ENCODE peak calls at places on chromosomes 12 and 14, in four cellular contexts. One of them, this sample, is unnamed.

GRCh38 chr12:90945070-90945649 is 9.8 kb downstream of the CCER1 start:
- DNase-seq in WTC11: no peak
- DNase-seq in K562: peak
- DNase-seq in SK-N-SH: peak
- DNase-seq in this sample: peak

GRCh38 chr14:73997944-73998451 is 21.1 kb downstream of the ENTPD5 start:
- DNase-seq in WTC11: no peak
- DNase-seq in K562: no peak
- DNase-seq in SK-N-SH: no peak
- DNase-seq in this sample: peak

GRCh38 chr12:100993916-100994315 is 199.3 kb downstream of the ANO4 start:
- DNase-seq in WTC11: no peak
- DNase-seq in K562: no peak
- DNase-seq in SK-N-SH: no peak
- DNase-seq in this sample: no peak

GRCh38 chr12:113689047-113689610 is 217.5 kb upstream of the LHX5 start:
- DNase-seq in WTC11: no peak
- DNase-seq in K562: no peak
- DNase-seq in SK-N-SH: no peak
- DNase-seq in this sample: no peak

GRCh38 chr14:104110491-104111209 is 25.1 kb downstream of the ASPG start:
- DNase-seq in WTC11: peak
- DNase-seq in K562: no peak
- DNase-seq in SK-N-SH: peak
- DNase-seq in this sample: no peak

GRCh38 chr12:32489070-32489469 is 89.7 kb downstream of the FGD4 start:
- DNase-seq in WTC11: no peak
- DNase-seq in K562: no peak
- DNase-seq in SK-N-SH: no peak
- DNase-seq in this sample: no peak

GRCh38 chr14:100417466-100417865 is 94.3 kb downstream of the SLC25A47 start:
- DNase-seq in WTC11: peak
- DNase-seq in K562: peak
- DNase-seq in SK-N-SH: peak
- DNase-seq in this sample: peak

GRCh38 chr12:116368196-116369194 is 91.0 kb upstream of the MED13L start:
- DNase-seq in WTC11: no peak
- DNase-seq in K562: no peak
- DNase-seq in SK-N-SH: no peak
- DNase-seq in this sample: no peak

GRCh38 chr14:22379727-22380126 is 209.3 kb downstream of the DAD1 start:
- DNase-seq in WTC11: no peak
- DNase-seq in K562: no peak
- DNase-seq in SK-N-SH: no peak
- DNase-seq in this sample: no peak

GRCh38 chr12:26715232-26715631 is 117.8 kb downstream of the ITPR2 start:
- DNase-seq in WTC11: no peak
- DNase-seq in K562: no peak
- DNase-seq in SK-N-SH: no peak
- DNase-seq in this sample: no peak

GRCh38 chr14:89342049-89342448 is 75.0 kb downstream of the FOXN3 start:
- DNase-seq in WTC11: no peak
- DNase-seq in K562: no peak
- DNase-seq in SK-N-SH: no peak
- DNase-seq in this sample: no peak

GRCh38 chr14:45785240-45785639 is 532.2 kb upstream of the MIS18BP1 start:
- DNase-seq in WTC11: no peak
- DNase-seq in K562: no peak
- DNase-seq in SK-N-SH: no peak
- DNase-seq in this sample: no peak

GRCh38 chr12:93622485-93622884 is 50.0 kb downstream of the SOCS2 start:
- DNase-seq in WTC11: no peak
- DNase-seq in K562: no peak
- DNase-seq in SK-N-SH: no peak
- DNase-seq in this sample: no peak

GRCh38 chr14:33765251-33765650 is 185.6 kb downstream of the EGLN3 start:
- DNase-seq in WTC11: peak
- DNase-seq in K562: peak
- DNase-seq in SK-N-SH: peak
- DNase-seq in this sample: no peak

GRCh38 chr12:91413591-91413990 is 231.0 kb upstream of the DCN start:
- DNase-seq in WTC11: no peak
- DNase-seq in K562: no peak
- DNase-seq in SK-N-SH: peak
- DNase-seq in this sample: no peak

GRCh38 chr14:23437142-23438129 is 2.0 kb upstream of the MYH7 start:
- DNase-seq in WTC11: no peak
- DNase-seq in K562: no peak
- DNase-seq in SK-N-SH: no peak
- DNase-seq in this sample: no peak

GRCh38 chr12:109109756-109110350 is 6.5 kb upstream of the ACACB start:
- DNase-seq in WTC11: no peak
- DNase-seq in K562: no peak
- DNase-seq in SK-N-SH: no peak
- DNase-seq in this sample: no peak

GRCh38 chr12:130100634-130101033 is 61.6 kb upstream of the FZD10 start:
- DNase-seq in WTC11: no peak
- DNase-seq in K562: no peak
- DNase-seq in SK-N-SH: no peak
- DNase-seq in this sample: no peak

GRCh38 chr12:51972849-51973273 is 21.4 kb downstream of the ACVR1B start:
- DNase-seq in WTC11: no peak
- DNase-seq in K562: peak
- DNase-seq in SK-N-SH: no peak
- DNase-seq in this sample: no peak

GRCh38 chr14:103703433-103704385 is 11.5 kb downstream of the XRCC3 start:
- DNase-seq in WTC11: no peak
- DNase-seq in K562: no peak
- DNase-seq in SK-N-SH: no peak
- DNase-seq in this sample: no peak

GRCh38 chr14:102248121-102248520 is 56.8 kb downstream of the MOK start:
- DNase-seq in WTC11: no peak
- DNase-seq in K562: no peak
- DNase-seq in SK-N-SH: no peak
- DNase-seq in this sample: no peak

GRCh38 chr14:21672116-21672515 is 1.5 kb downstream of the OR4E1 start:
- DNase-seq in WTC11: no peak
- DNase-seq in K562: no peak
- DNase-seq in SK-N-SH: no peak
- DNase-seq in this sample: no peak

GRCh38 chr12:2354151-2354991 is 301.6 kb downstream of the CACNA1C start:
- DNase-seq in WTC11: no peak
- DNase-seq in K562: no peak
- DNase-seq in SK-N-SH: no peak
- DNase-seq in this sample: no peak

GRCh38 chr12:1890119-1890703 is 28.2 kb downstream of the CACNA2D4 start:
- DNase-seq in WTC11: no peak
- DNase-seq in K562: no peak
- DNase-seq in SK-N-SH: peak
- DNase-seq in this sample: no peak

GRCh38 chr12:119630962-119631550 is 36.9 kb upstream of the PRKAB1 start:
- DNase-seq in WTC11: no peak
- DNase-seq in K562: peak
- DNase-seq in SK-N-SH: no peak
- DNase-seq in this sample: no peak

GRCh38 chr12:119627686-119628085 is 34.1 kb downstream of the TMEM233 start:
- DNase-seq in WTC11: no peak
- DNase-seq in K562: no peak
- DNase-seq in SK-N-SH: no peak
- DNase-seq in this sample: no peak

GRCh38 chr12:119627019-119627643 is 33.6 kb downstream of the TMEM233 start:
- DNase-seq in WTC11: no peak
- DNase-seq in K562: no peak
- DNase-seq in SK-N-SH: no peak
- DNase-seq in this sample: peak

GRCh38 chr12:119630223-119630781 is 36.7 kb downstream of the TMEM233 start:
- DNase-seq in WTC11: no peak
- DNase-seq in K562: no peak
- DNase-seq in SK-N-SH: no peak
- DNase-seq in this sample: no peak

GRCh38 chr12:119631930-119632678 is 35.8 kb upstream of the PRKAB1 start:
- DNase-seq in WTC11: no peak
- DNase-seq in K562: no peak
- DNase-seq in SK-N-SH: no peak
- DNase-seq in this sample: peak
- TF ChIP-seq FOXJ3 in WTC11: no peak
- TF ChIP-seq FOXJ3 in K562: no peak
- TF ChIP-seq FOXJ3 in SK-N-SH: no peak
- TF ChIP-seq FOXJ3 in this sample: no peak

DNA sequence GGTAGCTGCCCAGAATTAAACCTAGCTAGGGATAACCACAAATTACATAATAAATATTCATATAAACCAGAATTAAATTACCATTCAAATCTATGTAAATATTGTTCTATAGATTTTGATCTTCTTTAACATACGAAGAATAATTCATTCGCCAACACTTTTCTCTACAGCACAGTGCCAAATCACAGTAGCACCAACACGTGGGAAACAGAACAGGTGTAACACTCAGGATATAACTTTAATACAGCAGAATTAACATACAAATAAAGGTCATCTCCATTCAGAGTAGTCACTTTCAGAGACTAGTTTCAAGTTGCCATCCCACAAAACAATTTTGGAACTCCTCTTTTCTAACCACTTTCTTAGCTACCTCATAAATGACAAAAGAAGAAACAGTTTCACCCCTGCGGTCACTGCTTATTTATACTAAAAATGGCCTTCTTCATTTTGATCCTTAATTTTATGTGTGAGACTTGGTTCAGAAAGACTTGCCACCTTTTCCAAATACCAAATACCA is 15.7 kb downstream of the OSBPL8 start:
- DNase-seq in WTC11: no peak
- DNase-seq in K562: no peak
- DNase-seq in SK-N-SH: no peak
- DNase-seq in this sample: no peak
- TF ChIP-seq FOXJ3 in WTC11: no peak
- TF ChIP-seq FOXJ3 in K562: no peak
- TF ChIP-seq FOXJ3 in SK-N-SH: no peak
- TF ChIP-seq FOXJ3 in this sample: no peak

GRCh38 chr12:132063491-132063890 is 80.6 kb downstream of the DDX51 start:
- DNase-seq in WTC11: no peak
- DNase-seq in K562: no peak
- DNase-seq in SK-N-SH: no peak
- DNase-seq in this sample: no peak
- TF ChIP-seq FOXJ3 in WTC11: no peak
- TF ChIP-seq FOXJ3 in K562: no peak
- TF ChIP-seq FOXJ3 in SK-N-SH: no peak
- TF ChIP-seq FOXJ3 in this sample: no peak

DNA sequence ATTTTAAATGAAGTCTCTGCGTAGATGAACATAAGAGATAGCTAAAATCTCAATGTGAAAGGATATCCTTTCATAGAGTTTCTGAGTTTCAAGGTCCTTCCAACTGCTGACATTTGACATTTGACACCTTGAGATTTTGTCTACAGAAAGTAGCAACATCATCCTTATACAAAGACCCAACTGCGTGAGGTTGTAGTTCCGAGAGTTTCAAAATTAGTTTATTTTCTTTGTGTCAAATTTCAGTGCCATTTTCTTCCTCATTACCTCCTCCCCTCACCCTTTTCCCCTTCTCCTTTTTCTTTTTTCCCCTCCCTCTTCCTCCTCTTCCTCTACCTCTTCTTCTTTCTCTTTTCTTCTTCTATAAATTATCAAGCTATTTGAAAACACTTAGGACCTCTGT is 26.9 kb upstream of the BATF start:
- DNase-seq in WTC11: no peak
- DNase-seq in K562: no peak
- DNase-seq in SK-N-SH: no peak
- DNase-seq in this sample: no peak
- TF ChIP-seq FOXJ3 in WTC11: no peak
- TF ChIP-seq FOXJ3 in K562: no peak
- TF ChIP-seq FOXJ3 in SK-N-SH: no peak
- TF ChIP-seq FOXJ3 in this sample: no peak

GRCh38 chr12:14959916-14960315 is 1.5 kb downstream of the ARHGDIB start:
- DNase-seq in WTC11: no peak
- DNase-seq in K562: no peak
- DNase-seq in SK-N-SH: no peak
- DNase-seq in this sample: no peak

GRCh38 chr12:14959463-14959862 is 1.9 kb downstream of the ARHGDIB start:
- DNase-seq in WTC11: no peak
- DNase-seq in K562: no peak
- DNase-seq in SK-N-SH: no peak
- DNase-seq in this sample: no peak

GRCh38 chr12:14957769-14958168 is 3.6 kb downstream of the ARHGDIB start:
- DNase-seq in WTC11: no peak
- DNase-seq in K562: no peak
- DNase-seq in SK-N-SH: no peak
- DNase-seq in this sample: no peak

GRCh38 chr12:14959126-14959440 is 2.3 kb downstream of the ARHGDIB start:
- DNase-seq in WTC11: no peak
- DNase-seq in K562: no peak
- DNase-seq in SK-N-SH: no peak
- DNase-seq in this sample: no peak

GRCh38 chr12:14958361-14959125 is 2.9 kb downstream of the ARHGDIB start:
- DNase-seq in WTC11: no peak
- DNase-seq in K562: no peak
- DNase-seq in SK-N-SH: no peak
- DNase-seq in this sample: no peak
- TF ChIP-seq FOXJ3 in WTC11: no peak
- TF ChIP-seq FOXJ3 in K562: no peak
- TF ChIP-seq FOXJ3 in SK-N-SH: no peak
- TF ChIP-seq FOXJ3 in this sample: no peak

GRCh38 chr12:67759829-67760228 is 111.3 kb downstream of the DYRK2 start:
- DNase-seq in WTC11: no peak
- DNase-seq in K562: no peak
- DNase-seq in SK-N-SH: no peak
- DNase-seq in this sample: no peak
- TF ChIP-seq FOXJ3 in WTC11: no peak
- TF ChIP-seq FOXJ3 in K562: no peak
- TF ChIP-seq FOXJ3 in SK-N-SH: no peak
- TF ChIP-seq FOXJ3 in this sample: no peak

GRCh38 chr14:64191756-64192155 is 102.4 kb downstream of the ESR2 start:
- DNase-seq in WTC11: no peak
- DNase-seq in K562: no peak
- DNase-seq in SK-N-SH: no peak
- DNase-seq in this sample: no peak
- TF ChIP-seq FOXJ3 in WTC11: no peak
- TF ChIP-seq FOXJ3 in K562: no peak
- TF ChIP-seq FOXJ3 in SK-N-SH: no peak
- TF ChIP-seq FOXJ3 in this sample: no peak